ENCODE peak calls at places on chromosomes 7 and 10, in four cellular contexts. R is right cardiac atrium, G is adrenal gland, D is spleen. U is an unnamed sample.

GRCh38 chr7:28432105-28432504 is 19.8 kb downstream of the CREB5 start:
- DNase-seq in R (peak; percentile 46), G (peak; percentile 2), D (no peak), U (no peak)

GRCh38 chr7:108012499-108013430 is 9.8 kb upstream of the LAMB1 start:
- DNase-seq in R (no peak), G (no peak), D (no peak), U (no peak)

GRCh38 chr7:133139350-133139749 is 57.5 kb upstream of the CHCHD3 start:
- DNase-seq in R (no peak), G (peak; percentile 12), D (no peak), U (no peak)

GRCh38 chr7:34837826-34838225 is 179.8 kb downstream of the NPSR1 start:
- DNase-seq in R (no peak), G (no peak), D (no peak), U (no peak)

GRCh38 chr10:125056161-125057132 is 103.9 kb downstream of the CTBP2 start:
- DNase-seq in R (no peak), G (no peak), D (peak; percentile 66), U (no peak)

GRCh38 chr7:38934536-38934935 is 25.5 kb upstream of the VPS41 start:
- DNase-seq in R (no peak), G (no peak), D (no peak), U (no peak)

GRCh38 chr7:91880016-91880412 is 488 bp downstream of the MTERF1 start:
- DNase-seq in R (no peak), G (no peak), D (no peak), U (no peak)

GRCh38 chr7:138864667-138865066 is 66.7 kb upstream of the ATP6V0A4 start:
- DNase-seq in R (no peak), G (no peak), D (no peak), U (no peak)

GRCh38 chr7:10212664-10213063 is 761.0 kb upstream of the PHF14 start:
- DNase-seq in R (no peak), G (no peak), D (no peak), U (no peak)

GRCh38 chr10:117239031-117239430 is 1.9 kb upstream of the SLC18A2 start:
- DNase-seq in R (no peak), G (no peak), D (no peak), U (no peak)

GRCh38 chr10:27744478-27745379 is 890 bp downstream of the MKX start:
- DNase-seq in R (peak; percentile 28), G (peak; percentile 22), D (peak; percentile 76), U (peak; percentile 48)

GRCh38 chr7:867406-868188 is 8.8 kb upstream of the GET4 start:
- DNase-seq in R (peak; percentile 61), G (peak; percentile 66), D (peak; percentile 73), U (peak; percentile 67)

GRCh38 chr10:77925410-77925794 is 1.2 kb downstream of the DLG5 start:
- DNase-seq in R (peak; percentile 34), G (peak; percentile 47), D (no peak), U (no peak)

GRCh38 chr10:7260412-7260900 is 150.4 kb downstream of the SFMBT2 start:
- DNase-seq in R (peak; percentile 72), G (peak; percentile 96), D (no peak), U (no peak)

GRCh38 chr10:126242352-126243260 is 145.7 kb downstream of the ADAM12 start:
- DNase-seq in R (peak; percentile 73), G (no peak), D (no peak), U (no peak)

GRCh38 chr10:3482200-3482993 is 302.6 kb downstream of the KLF6 start:
- DNase-seq in R (no peak), G (peak; percentile 85), D (no peak), U (no peak)

GRCh38 chr10:76388321-76388720 is 956.9 kb downstream of the LRMDA start:
- DNase-seq in R (no peak), G (no peak), D (no peak), U (no peak)

GRCh38 chr10:72802291-72803118 is 91.0 kb upstream of the OIT3 start:
- DNase-seq in R (no peak), G (no peak), D (no peak), U (no peak)

GRCh38 chr10:65358565-65358964 is 1567.3 kb upstream of the LRRTM3 start:
- DNase-seq in R (no peak), G (no peak), D (no peak), U (no peak)

GRCh38 chr7:142372727-142373126 is 114.9 kb upstream of the PRSS58 start:
- DNase-seq in R (no peak), G (no peak), D (no peak), U (no peak)

GRCh38 chr10:5930272-5930671 is 40.2 kb downstream of the FBH1 start:
- DNase-seq in R (no peak), G (no peak), D (no peak), U (no peak)

GRCh38 chr7:140506788-140507464 is 27.6 kb upstream of the MKRN1 start:
- DNase-seq in R (peak; percentile 38), G (no peak), D (no peak), U (no peak)

GRCh38 chr7:27153526-27153925 is 1.1 kb upstream of the HOXA3 start:
- DNase-seq in R (no peak), G (no peak), D (no peak), U (no peak)

GRCh38 chr7:27151341-27151944 is 940 bp downstream of the HOXA3 start:
- DNase-seq in R (no peak), G (no peak), D (peak; percentile 79), U (peak; percentile 50)

GRCh38 chr7:27152816-27153486 is 568 bp upstream of the HOXA3 start:
- DNase-seq in R (no peak), G (no peak), D (peak; percentile 59), U (peak; percentile 48)

GRCh38 chr7:27150568-27151340 is 1.6 kb downstream of the HOXA3 start:
- DNase-seq in R (peak; percentile 72), G (peak; percentile 88), D (peak; percentile 93), U (peak; percentile 82)

GRCh38 chr7:27151945-27152815 is at the start of gene HOXA3:
- DNase-seq in R (no peak), G (peak; percentile 9), D (peak; percentile 76), U (peak; percentile 59)
- H3K27me3 ChIP-seq in R (no peaks in the 10 kb centered on the region), G (no peaks in the 10 kb centered on the region), D (peaks cover 26% of the 10 kb centered on the region), U (peaks cover 94% of the 10 kb centered on the region)

GRCh38 chr10:63462442-63462841 is 3.3 kb downstream of the JMJD1C start:
- DNase-seq in R (no peak), G (no peak), D (no peak), U (no peak)
- H3K4me1 ChIP-seq in R (peaks cover 2% of the 10 kb centered on the region), G (no peaks in the 10 kb centered on the region), D (peaks cover 19% of the 10 kb centered on the region), U (peaks cover 21% of the 10 kb centered on the region)

DNA sequence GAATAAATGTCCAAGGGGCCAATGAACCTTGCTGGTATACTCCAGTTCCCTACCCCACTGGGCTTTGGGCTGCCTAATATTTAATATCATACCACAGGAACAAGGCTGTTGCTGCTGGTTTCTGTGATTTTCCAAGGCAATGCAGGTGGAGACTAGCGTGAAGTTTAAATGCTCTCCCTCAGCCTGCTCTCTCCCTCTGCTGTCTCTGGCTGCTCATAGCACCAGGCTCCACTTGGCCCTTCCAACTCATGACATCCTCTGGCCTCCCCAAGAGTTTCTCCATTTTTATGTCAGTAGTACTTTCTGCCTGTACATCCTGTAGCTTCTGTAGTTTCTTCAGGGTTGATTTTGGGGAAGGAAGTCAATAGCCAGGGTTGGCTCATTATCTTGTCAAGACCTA is 103.5 kb downstream of the LHFPL3 start:
- DNase-seq in R (no peak), G (no peak), D (no peak), U (no peak)
- H3K27me3 ChIP-seq in R (no peaks in the 10 kb centered on the region), G (peaks cover 4% of the 10 kb centered on the region), D (no peaks in the 10 kb centered on the region), U (no peaks in the 10 kb centered on the region)

DNA sequence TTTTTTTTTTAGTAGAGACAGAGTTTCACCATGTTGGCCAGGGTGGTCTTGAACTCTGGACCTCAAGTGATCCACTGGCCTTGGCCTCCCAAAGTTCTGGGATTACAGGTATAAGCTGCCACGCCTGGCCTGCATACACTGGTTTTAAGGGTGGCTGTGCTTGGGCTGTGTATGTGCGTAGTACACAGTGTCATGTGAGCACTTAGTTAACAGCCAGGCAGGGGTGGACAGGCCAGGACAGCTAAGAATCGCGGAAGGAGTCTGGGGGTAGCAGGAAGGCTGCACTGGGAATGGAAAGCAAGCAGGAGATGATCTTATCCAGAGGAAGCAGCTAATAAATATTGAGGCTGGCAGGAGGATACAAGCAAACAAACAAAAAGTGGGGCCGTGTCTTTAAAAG is 380.0 kb upstream of the GALNT17 start:
- DNase-seq in R (no peak), G (peak; percentile 3), D (no peak), U (no peak)
- H3K4me1 ChIP-seq in R (no peaks in the 10 kb centered on the region), G (no peaks in the 10 kb centered on the region), D (no peaks in the 10 kb centered on the region), U (peaks cover 9% of the 10 kb centered on the region)

U was measured in lower lobe of right lung.